ENCODE peak calls at places on chromosomes 2 and 18, in nine cellular contexts. One of them, this sample, is unnamed.

GRCh38 chr2:171432969-171433762 is 624 bp downstream of the METTL8 start:
- DNase-seq in hypothalamus: no peak
- DNase-seq in amniotic epithelial cell: peak
- DNase-seq in stimulated activated CD4-positive, alpha-beta T cell treated with anti-CD3 and anti-CD28 coated beads, Interleukin-1b, Interleukin-23, amount 100 ng/mL, for 24 hours: no peak
- DNase-seq in activated T-cell treated with anti-CD3 and anti-CD28 coated beads for 48 hours: peak
- DNase-seq in RWPE1: peak
- DNase-seq in choroid plexus epithelial cell: peak
- DNase-seq in NCI-H146: peak
- DNase-seq in NCI-H2081: peak
- DNase-seq in this sample: peak

GRCh38 chr2:128642801-128643200 is 324.1 kb upstream of the HS6ST1 start:
- DNase-seq in activated T-cell treated with anti-CD3 and anti-CD28 coated beads for 48 hours: no peak
- DNase-seq in stimulated activated CD4-positive, alpha-beta T cell treated with anti-CD3 and anti-CD28 coated beads, Interleukin-1b, Interleukin-23, amount 100 ng/mL, for 24 hours: no peak
- DNase-seq in amniotic epithelial cell: no peak
- DNase-seq in NCI-H2081: no peak
- DNase-seq in choroid plexus epithelial cell: no peak
- DNase-seq in NCI-H146: no peak
- DNase-seq in hypothalamus: no peak
- DNase-seq in RWPE1: no peak
- DNase-seq in this sample: no peak

GRCh38 chr2:74554821-74555531 is 456 bp downstream of the DOK1 start:
- DNase-seq in NCI-H146: no peak
- DNase-seq in hypothalamus: no peak
- DNase-seq in amniotic epithelial cell: peak
- DNase-seq in activated T-cell treated with anti-CD3 and anti-CD28 coated beads for 48 hours: no peak
- DNase-seq in NCI-H2081: peak
- DNase-seq in RWPE1: no peak
- DNase-seq in stimulated activated CD4-positive, alpha-beta T cell treated with anti-CD3 and anti-CD28 coated beads, Interleukin-1b, Interleukin-23, amount 100 ng/mL, for 24 hours: no peak
- DNase-seq in choroid plexus epithelial cell: peak
- DNase-seq in this sample: no peak

GRCh38 chr2:107511970-107512789 is 314.5 kb upstream of the RGPD4 start:
- DNase-seq in stimulated activated CD4-positive, alpha-beta T cell treated with anti-CD3 and anti-CD28 coated beads, Interleukin-1b, Interleukin-23, amount 100 ng/mL, for 24 hours: no peak
- DNase-seq in NCI-H146: no peak
- DNase-seq in NCI-H2081: peak
- DNase-seq in activated T-cell treated with anti-CD3 and anti-CD28 coated beads for 48 hours: no peak
- DNase-seq in choroid plexus epithelial cell: no peak
- DNase-seq in RWPE1: no peak
- DNase-seq in hypothalamus: no peak
- DNase-seq in amniotic epithelial cell: no peak
- DNase-seq in this sample: peak

GRCh38 chr2:172488556-172488955 is 61.2 kb downstream of the ITGA6 start:
- DNase-seq in choroid plexus epithelial cell: no peak
- DNase-seq in activated T-cell treated with anti-CD3 and anti-CD28 coated beads for 48 hours: no peak
- DNase-seq in stimulated activated CD4-positive, alpha-beta T cell treated with anti-CD3 and anti-CD28 coated beads, Interleukin-1b, Interleukin-23, amount 100 ng/mL, for 24 hours: no peak
- DNase-seq in NCI-H146: no peak
- DNase-seq in hypothalamus: no peak
- DNase-seq in NCI-H2081: no peak
- DNase-seq in amniotic epithelial cell: no peak
- DNase-seq in RWPE1: no peak
- DNase-seq in this sample: no peak

GRCh38 chr18:76956648-76957047 is 134.3 kb downstream of the ZNF236 start:
- DNase-seq in NCI-H146: no peak
- DNase-seq in stimulated activated CD4-positive, alpha-beta T cell treated with anti-CD3 and anti-CD28 coated beads, Interleukin-1b, Interleukin-23, amount 100 ng/mL, for 24 hours: no peak
- DNase-seq in amniotic epithelial cell: no peak
- DNase-seq in RWPE1: no peak
- DNase-seq in NCI-H2081: no peak
- DNase-seq in choroid plexus epithelial cell: no peak
- DNase-seq in hypothalamus: no peak
- DNase-seq in activated T-cell treated with anti-CD3 and anti-CD28 coated beads for 48 hours: no peak
- DNase-seq in this sample: no peak

GRCh38 chr2:120239488-120240287 is 13.0 kb upstream of the RALB start:
- DNase-seq in stimulated activated CD4-positive, alpha-beta T cell treated with anti-CD3 and anti-CD28 coated beads, Interleukin-1b, Interleukin-23, amount 100 ng/mL, for 24 hours: no peak
- DNase-seq in RWPE1: peak
- DNase-seq in choroid plexus epithelial cell: peak
- DNase-seq in activated T-cell treated with anti-CD3 and anti-CD28 coated beads for 48 hours: no peak
- DNase-seq in NCI-H2081: no peak
- DNase-seq in amniotic epithelial cell: peak
- DNase-seq in NCI-H146: no peak
- DNase-seq in hypothalamus: no peak
- DNase-seq in this sample: no peak

GRCh38 chr2:72744049-72744448 is 81.8 kb downstream of the EXOC6B start:
- DNase-seq in stimulated activated CD4-positive, alpha-beta T cell treated with anti-CD3 and anti-CD28 coated beads, Interleukin-1b, Interleukin-23, amount 100 ng/mL, for 24 hours: no peak
- DNase-seq in RWPE1: no peak
- DNase-seq in choroid plexus epithelial cell: peak
- DNase-seq in NCI-H146: no peak
- DNase-seq in activated T-cell treated with anti-CD3 and anti-CD28 coated beads for 48 hours: no peak
- DNase-seq in amniotic epithelial cell: peak
- DNase-seq in hypothalamus: no peak
- DNase-seq in NCI-H2081: no peak
- DNase-seq in this sample: no peak

GRCh38 chr18:73987247-73987980 is 160.2 kb downstream of the FBXO15 start:
- DNase-seq in amniotic epithelial cell: no peak
- DNase-seq in NCI-H146: no peak
- DNase-seq in stimulated activated CD4-positive, alpha-beta T cell treated with anti-CD3 and anti-CD28 coated beads, Interleukin-1b, Interleukin-23, amount 100 ng/mL, for 24 hours: no peak
- DNase-seq in hypothalamus: no peak
- DNase-seq in RWPE1: no peak
- DNase-seq in NCI-H2081: no peak
- DNase-seq in choroid plexus epithelial cell: peak
- DNase-seq in activated T-cell treated with anti-CD3 and anti-CD28 coated beads for 48 hours: no peak
- DNase-seq in this sample: no peak

GRCh38 chr2:37625156-37625555 is 46.3 kb downstream of the CDC42EP3 start:
- DNase-seq in NCI-H146: no peak
- DNase-seq in stimulated activated CD4-positive, alpha-beta T cell treated with anti-CD3 and anti-CD28 coated beads, Interleukin-1b, Interleukin-23, amount 100 ng/mL, for 24 hours: no peak
- DNase-seq in hypothalamus: no peak
- DNase-seq in choroid plexus epithelial cell: peak
- DNase-seq in NCI-H2081: no peak
- DNase-seq in activated T-cell treated with anti-CD3 and anti-CD28 coated beads for 48 hours: no peak
- DNase-seq in RWPE1: peak
- DNase-seq in amniotic epithelial cell: peak
- DNase-seq in this sample: no peak

GRCh38 chr2:150599889-150600288 is 112.4 kb upstream of the RND3 start:
- DNase-seq in activated T-cell treated with anti-CD3 and anti-CD28 coated beads for 48 hours: no peak
- DNase-seq in choroid plexus epithelial cell: no peak
- DNase-seq in NCI-H2081: no peak
- DNase-seq in hypothalamus: no peak
- DNase-seq in NCI-H146: no peak
- DNase-seq in amniotic epithelial cell: no peak
- DNase-seq in stimulated activated CD4-positive, alpha-beta T cell treated with anti-CD3 and anti-CD28 coated beads, Interleukin-1b, Interleukin-23, amount 100 ng/mL, for 24 hours: no peak
- DNase-seq in RWPE1: no peak
- DNase-seq in this sample: no peak

GRCh38 chr2:204491528-204491927 is 53.7 kb upstream of the PARD3B start:
- DNase-seq in activated T-cell treated with anti-CD3 and anti-CD28 coated beads for 48 hours: no peak
- DNase-seq in amniotic epithelial cell: no peak
- DNase-seq in stimulated activated CD4-positive, alpha-beta T cell treated with anti-CD3 and anti-CD28 coated beads, Interleukin-1b, Interleukin-23, amount 100 ng/mL, for 24 hours: no peak
- DNase-seq in hypothalamus: no peak
- DNase-seq in choroid plexus epithelial cell: peak
- DNase-seq in NCI-H2081: peak
- DNase-seq in RWPE1: no peak
- DNase-seq in NCI-H146: peak
- DNase-seq in this sample: peak

GRCh38 chr2:61469424-61470121 is 1.3 kb downstream of the USP34 start:
- DNase-seq in choroid plexus epithelial cell: peak
- DNase-seq in NCI-H146: no peak
- DNase-seq in RWPE1: peak
- DNase-seq in amniotic epithelial cell: no peak
- DNase-seq in hypothalamus: no peak
- DNase-seq in stimulated activated CD4-positive, alpha-beta T cell treated with anti-CD3 and anti-CD28 coated beads, Interleukin-1b, Interleukin-23, amount 100 ng/mL, for 24 hours: no peak
- DNase-seq in activated T-cell treated with anti-CD3 and anti-CD28 coated beads for 48 hours: no peak
- DNase-seq in NCI-H2081: no peak
- DNase-seq in this sample: no peak

GRCh38 chr18:34858188-34858587 is 148.1 kb downstream of the DTNA start:
- DNase-seq in amniotic epithelial cell: no peak
- DNase-seq in choroid plexus epithelial cell: no peak
- DNase-seq in NCI-H2081: no peak
- DNase-seq in hypothalamus: no peak
- DNase-seq in stimulated activated CD4-positive, alpha-beta T cell treated with anti-CD3 and anti-CD28 coated beads, Interleukin-1b, Interleukin-23, amount 100 ng/mL, for 24 hours: no peak
- DNase-seq in NCI-H146: no peak
- DNase-seq in activated T-cell treated with anti-CD3 and anti-CD28 coated beads for 48 hours: no peak
- DNase-seq in RWPE1: no peak
- DNase-seq in this sample: no peak

GRCh38 chr2:232525796-232526195 is at the start of gene CHRND:
- DNase-seq in NCI-H146: peak
- DNase-seq in amniotic epithelial cell: no peak
- DNase-seq in hypothalamus: no peak
- DNase-seq in RWPE1: no peak
- DNase-seq in choroid plexus epithelial cell: no peak
- DNase-seq in stimulated activated CD4-positive, alpha-beta T cell treated with anti-CD3 and anti-CD28 coated beads, Interleukin-1b, Interleukin-23, amount 100 ng/mL, for 24 hours: no peak
- DNase-seq in NCI-H2081: no peak
- DNase-seq in activated T-cell treated with anti-CD3 and anti-CD28 coated beads for 48 hours: no peak
- DNase-seq in this sample: peak

GRCh38 chr2:69054431-69054830 is 41.5 kb downstream of the ANTXR1 start:
- DNase-seq in NCI-H2081: no peak
- DNase-seq in stimulated activated CD4-positive, alpha-beta T cell treated with anti-CD3 and anti-CD28 coated beads, Interleukin-1b, Interleukin-23, amount 100 ng/mL, for 24 hours: no peak
- DNase-seq in NCI-H146: no peak
- DNase-seq in amniotic epithelial cell: peak
- DNase-seq in RWPE1: no peak
- DNase-seq in choroid plexus epithelial cell: peak
- DNase-seq in activated T-cell treated with anti-CD3 and anti-CD28 coated beads for 48 hours: no peak
- DNase-seq in hypothalamus: no peak
- DNase-seq in this sample: no peak

GRCh38 chr18:47777626-47778025 is 152.8 kb downstream of the SMAD2 start:
- DNase-seq in choroid plexus epithelial cell: no peak
- DNase-seq in hypothalamus: no peak
- DNase-seq in NCI-H2081: no peak
- DNase-seq in stimulated activated CD4-positive, alpha-beta T cell treated with anti-CD3 and anti-CD28 coated beads, Interleukin-1b, Interleukin-23, amount 100 ng/mL, for 24 hours: no peak
- DNase-seq in activated T-cell treated with anti-CD3 and anti-CD28 coated beads for 48 hours: no peak
- DNase-seq in RWPE1: no peak
- DNase-seq in NCI-H146: no peak
- DNase-seq in amniotic epithelial cell: no peak
- DNase-seq in this sample: no peak

GRCh38 chr2:112018846-112019245 is 36.2 kb upstream of the TMEM87B start:
- DNase-seq in activated T-cell treated with anti-CD3 and anti-CD28 coated beads for 48 hours: no peak
- DNase-seq in NCI-H2081: no peak
- DNase-seq in choroid plexus epithelial cell: no peak
- DNase-seq in NCI-H146: no peak
- DNase-seq in stimulated activated CD4-positive, alpha-beta T cell treated with anti-CD3 and anti-CD28 coated beads, Interleukin-1b, Interleukin-23, amount 100 ng/mL, for 24 hours: no peak
- DNase-seq in RWPE1: no peak
- DNase-seq in amniotic epithelial cell: no peak
- DNase-seq in hypothalamus: no peak
- DNase-seq in this sample: no peak

GRCh38 chr2:227154976-227155375 is 9.0 kb downstream of the COL4A4 start:
- DNase-seq in NCI-H2081: no peak
- DNase-seq in choroid plexus epithelial cell: peak
- DNase-seq in NCI-H146: no peak
- DNase-seq in stimulated activated CD4-positive, alpha-beta T cell treated with anti-CD3 and anti-CD28 coated beads, Interleukin-1b, Interleukin-23, amount 100 ng/mL, for 24 hours: no peak
- DNase-seq in hypothalamus: no peak
- DNase-seq in RWPE1: no peak
- DNase-seq in amniotic epithelial cell: peak
- DNase-seq in activated T-cell treated with anti-CD3 and anti-CD28 coated beads for 48 hours: no peak
- DNase-seq in this sample: no peak